ENCODE peak calls at places on chromosomes 6 and 20, in eight cellular contexts. L is prostate gland; R is cardiac muscle cell; I is naive thymus-derived CD4-positive, alpha-beta T cell; M is hepatocyte; U is neuronal stem cell; H is esophagus squamous epithelium; X is left ventricle myocardium inferior. W is an unnamed sample.

GRCh38 chr6:31791324-31792089 is 4.0 kb downstream of the VARS1 start:
- DNase-seq in L (no peak), R (peak; percentile 78), I (no peak), M (peak; percentile 77), U (peak; percentile 55), H (no peak), X (no peak), W (no peak)

GRCh38 chr6:101296184-101296583 is 97.3 kb upstream of the GRIK2 start:
- DNase-seq in L (no peak), R (no peak), I (no peak), M (no peak), U (no peak), H (no peak), X (no peak), W (no peak)

GRCh38 chr6:16276991-16277981 is 38.9 kb downstream of the GMPR start:
- DNase-seq in L (peak; percentile 65), R (peak; percentile 92), I (no peak), M (peak; percentile 94), U (peak; percentile 51), H (no peak), X (peak; percentile 69), W (peak; percentile 83)

GRCh38 chr6:159969204-159969912 is 476 bp downstream of the IGF2R start:
- DNase-seq in L (peak; percentile 20), R (peak; percentile 66), I (no peak), M (peak; percentile 62), U (peak; percentile 41), H (no peak), X (peak; percentile 49), W (no peak)

GRCh38 chr20:53949319-53949839 is 121.0 kb downstream of the BCAS1 start:
- DNase-seq in L (no peak), R (no peak), I (peak; percentile 88), M (no peak), U (no peak), H (no peak), X (peak; percentile 36), W (no peak)

GRCh38 chr6:118124851-118125250 is 217.8 kb downstream of the SLC35F1 start:
- DNase-seq in L (no peak), R (no peak), I (no peak), M (no peak), U (no peak), H (no peak), X (no peak), W (no peak)

GRCh38 chr6:144474290-144474689 is 189.2 kb downstream of the UTRN start:
- DNase-seq in L (no peak), R (no peak), I (no peak), M (no peak), U (no peak), H (no peak), X (no peak), W (no peak)

GRCh38 chr20:58907481-58908137 is 55.1 kb downstream of the GNAS start:
- DNase-seq in L (peak; percentile 78), R (peak; percentile 98), I (peak; percentile 48), M (peak; percentile 94), U (no peak), H (peak; percentile 20), X (peak; percentile 85), W (peak; percentile 92)

GRCh38 chr20:10642859-10643559 is 30.8 kb downstream of the JAG1 start:
- DNase-seq in L (no peak), R (no peak), I (no peak), M (no peak), U (no peak), H (no peak), X (no peak), W (no peak)

GRCh38 chr6:146892283-146892612 is 293.5 kb downstream of the ADGB start:
- DNase-seq in L (no peak), R (no peak), I (no peak), M (no peak), U (no peak), H (no peak), X (no peak), W (no peak)

GRCh38 chr6:68559716-68560115 is 75.4 kb upstream of the ADGRB3 start:
- DNase-seq in L (no peak), R (no peak), I (no peak), M (no peak), U (peak; percentile 43), H (no peak), X (no peak), W (no peak)

GRCh38 chr6:136526196-136526930 is 23.9 kb downstream of the MAP7 start:
- DNase-seq in L (peak; percentile 27), R (peak; percentile 69), I (peak; percentile 24), M (peak; percentile 63), U (peak; percentile 46), H (no peak), X (peak; percentile 22), W (no peak)

GRCh38 chr6:139711714-139712585 is 337.5 kb upstream of the CITED2 start:
- DNase-seq in L (no peak), R (no peak), I (no peak), M (no peak), U (no peak), H (no peak), X (no peak), W (peak; percentile 81)

GRCh38 chr20:7196481-7196880 is 429.0 kb downstream of the BMP2 start:
- DNase-seq in L (no peak), R (no peak), I (no peak), M (no peak), U (no peak), H (no peak), X (no peak), W (no peak)

GRCh38 chr6:41531591-41532582 is 14.3 kb upstream of the FOXP4 start:
- DNase-seq in L (no peak), R (no peak), I (peak; percentile 28), M (peak; percentile 36), U (no peak), H (no peak), X (no peak), W (no peak)

GRCh38 chr6:149897015-149897697 is 757 bp downstream of the RAET1E start:
- DNase-seq in L (peak; percentile 66), R (no peak), I (no peak), M (no peak), U (no peak), H (peak; percentile 8), X (peak; percentile 83), W (peak; percentile 59)

GRCh38 chr20:1568166-1568490 is 10.6 kb upstream of the SIRPD start:
- DNase-seq in L (no peak), R (no peak), I (no peak), M (peak; percentile 0), U (no peak), H (no peak), X (no peak), W (no peak)

DNA sequence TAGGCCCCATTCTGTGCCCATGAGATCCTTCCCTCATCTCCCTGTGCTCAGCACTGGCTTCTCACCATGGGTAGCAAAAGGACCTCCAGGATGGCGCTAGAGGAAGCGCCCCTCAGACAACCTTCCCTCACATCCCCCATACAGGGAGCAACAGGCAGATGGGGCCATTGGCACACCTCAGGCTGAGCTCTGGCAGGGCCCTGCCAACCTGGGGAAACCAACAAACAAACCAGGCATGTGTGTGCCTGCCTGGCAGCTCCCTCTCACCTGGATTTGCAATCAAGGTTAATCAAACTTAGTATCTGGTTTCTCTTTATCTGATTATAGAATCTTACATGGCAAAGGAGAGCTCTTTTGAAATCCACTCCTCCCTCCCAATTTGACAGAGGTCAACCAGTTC is 134.9 kb downstream of the SLC23A2 start:
- DNase-seq in L (peak; percentile 51), R (no peak), I (no peak), M (no peak), U (no peak), H (no peak), X (no peak), W (peak; percentile 44)
- H3K27ac ChIP-seq in L (no peak overlapping the region), R (no peak overlapping the region), I (no peak overlapping the region), M (no peak overlapping the region), U (no peak overlapping the region), H (no peak overlapping the region), X (no peak overlapping the region), W (no peak overlapping the region)

GRCh38 chr20:56628873-56629463 is at the start of gene TFAP2C:
- DNase-seq in L (peak; percentile 91), R (peak; percentile 91), I (no peak), M (peak; percentile 84), U (peak; percentile 61), H (no peak), X (peak; percentile 59), W (peak; percentile 92)

GRCh38 chr20:56629464-56630085 is 469 bp downstream of the TFAP2C start:
- DNase-seq in L (peak; percentile 17), R (peak; percentile 28), I (no peak), M (no peak), U (no peak), H (no peak), X (no peak), W (no peak)

GRCh38 chr20:56627122-56628014 is 1.7 kb upstream of the TFAP2C start:
- DNase-seq in L (no peak), R (no peak), I (no peak), M (no peak), U (no peak), H (no peak), X (no peak), W (no peak)

GRCh38 chr20:56626367-56627121 is 2.6 kb upstream of the TFAP2C start:
- DNase-seq in L (no peak), R (peak; percentile 54), I (no peak), M (peak; percentile 71), U (peak; percentile 71), H (no peak), X (no peak), W (peak; percentile 86)

GRCh38 chr20:56628015-56628872 is 862 bp upstream of the TFAP2C start:
- DNase-seq in L (no peak), R (peak; percentile 51), I (no peak), M (peak; percentile 35), U (no peak), H (no peak), X (no peak), W (peak; percentile 41)
- H3K4me3 ChIP-seq in L (peak overlapping the region; percentile 74), R (peak overlapping the region; percentile 35), I (no peak overlapping the region), M (no peak overlapping the region), U (no peak overlapping the region), H (peak overlapping the region; percentile 78), X (peak overlapping the region; percentile 68), W (peak overlapping the region; percentile 100)

GRCh38 chr20:46361386-46361785 is 45.0 kb downstream of the ELMO2 start:
- DNase-seq in L (no peak), R (no peak), I (peak; percentile 60), M (no peak), U (no peak), H (no peak), X (no peak), W (no peak)
- H3K4me1 ChIP-seq in L (peaks cover 9% of the 10 kb centered on the region), R (peaks cover 25% of the 10 kb centered on the region), I (peaks cover 61% of the 10 kb centered on the region), M (peaks cover 15% of the 10 kb centered on the region), U (peaks cover 5% of the 10 kb centered on the region), H (peaks cover 50% of the 10 kb centered on the region), X (peaks cover 92% of the 10 kb centered on the region), W (peaks cover 13% of the 10 kb centered on the region)

GRCh38 chr6:7260291-7261029 is 52.5 kb downstream of the SSR1 start:
- DNase-seq in L (no peak), R (no peak), I (no peak), M (no peak), U (no peak), H (no peak), X (no peak), W (no peak)
- H3K27ac ChIP-seq in L (peak overlapping the region; percentile 85), R (peak overlapping the region; percentile 86), I (peak overlapping the region; percentile 11), M (peak overlapping the region; percentile 62), U (peak overlapping the region; percentile 58), H (peak overlapping the region; percentile 85), X (peak overlapping the region; percentile 90), W (no peak overlapping the region)

W was measured in PC-9.